ENCODE peak calls at places on chromosome 1, in nine cellular contexts. B is keratinocyte, I is Peyer's patch, V is mesenchymal stem cell, F is aorta, X is fibroblast of lung, U is BE2C, T is tibial artery, E is endodermal cell. K is an unnamed sample.

GRCh38 chr1:43452789-43453441 is 816 bp downstream of the HYI start:
- DNase-seq in B (no peak), I (peak; percentile 47), V (peak; percentile 49), F (no peak), X (peak; percentile 71), U (no peak), T (no peak), E (peak; percentile 88), K (no peak)

GRCh38 chr1:158719664-158720063 is 856 bp downstream of the OR6K3 start:
- DNase-seq in B (no peak), I (no peak), V (no peak), F (no peak), X (no peak), U (no peak), T (no peak), E (no peak), K (no peak)

GRCh38 chr1:18962121-18962721 is 5.7 kb upstream of the IFFO2 start:
- DNase-seq in B (no peak), I (peak; percentile 25), V (no peak), F (peak; percentile 59), X (no peak), U (no peak), T (peak; percentile 70), E (no peak), K (no peak)

GRCh38 chr1:234848972-234849641 is 239.1 kb upstream of the IRF2BP2 start:
- DNase-seq in B (no peak), I (no peak), V (peak; percentile 29), F (no peak), X (peak; percentile 97), U (no peak), T (no peak), E (peak; percentile 44), K (no peak)

GRCh38 chr1:150234647-150235435 is 1.1 kb downstream of the ANP32E start:
- DNase-seq in B (no peak), I (peak; percentile 84), V (peak; percentile 90), F (peak; percentile 93), X (peak; percentile 62), U (peak; percentile 67), T (peak; percentile 94), E (peak; percentile 87), K (peak; percentile 82)

GRCh38 chr1:200527670-200528069 is 92.9 kb downstream of the KIF14 start:
- DNase-seq in B (no peak), I (no peak), V (no peak), F (peak; percentile 5), X (no peak), U (no peak), T (no peak), E (no peak), K (no peak)

GRCh38 chr1:169670836-169671235 is 40.6 kb downstream of the SELL start:
- DNase-seq in B (no peak), I (no peak), V (peak; percentile 35), F (no peak), X (no peak), U (no peak), T (no peak), E (no peak), K (no peak)

GRCh38 chr1:86105533-86105866 is 51.1 kb downstream of the COL24A1 start:
- DNase-seq in B (no peak), I (no peak), V (no peak), F (no peak), X (no peak), U (no peak), T (no peak), E (no peak), K (no peak)

GRCh38 chr1:164660415-164661174 is 101.6 kb downstream of the PBX1 start:
- DNase-seq in B (no peak), I (no peak), V (peak; percentile 69), F (no peak), X (peak; percentile 90), U (no peak), T (no peak), E (no peak), K (no peak)

GRCh38 chr1:965526-966134 is 652 bp upstream of the PLEKHN1 start:
- DNase-seq in B (no peak), I (no peak), V (no peak), F (no peak), X (no peak), U (no peak), T (no peak), E (no peak), K (no peak)

GRCh38 chr1:119871881-119872280 is 24.4 kb downstream of the ADAM30 start:
- DNase-seq in B (no peak), I (no peak), V (no peak), F (no peak), X (peak; percentile 74), U (no peak), T (no peak), E (no peak), K (no peak)

GRCh38 chr1:24191860-24192259 is 4.8 kb upstream of the IFNLR1 start:
- DNase-seq in B (no peak), I (no peak), V (peak; percentile 84), F (no peak), X (peak; percentile 68), U (no peak), T (no peak), E (no peak), K (no peak)

GRCh38 chr1:17606826-17607440 is 67.4 kb downstream of the ARHGEF10L start:
- DNase-seq in B (no peak), I (peak; percentile 79), V (peak; percentile 66), F (peak; percentile 92), X (peak; percentile 35), U (peak; percentile 66), T (peak; percentile 88), E (peak; percentile 94), K (peak; percentile 78)

GRCh38 chr1:19064906-19065450 is 108.5 kb upstream of the IFFO2 start:
- DNase-seq in B (no peak), I (no peak), V (no peak), F (no peak), X (no peak), U (no peak), T (no peak), E (no peak), K (no peak)

GRCh38 chr1:32048440-32048839 is 24.3 kb upstream of the TMEM39B start:
- DNase-seq in B (no peak), I (no peak), V (no peak), F (no peak), X (peak; percentile 25), U (no peak), T (no peak), E (no peak), K (no peak)

GRCh38 chr1:191495040-191495439 is 663.2 kb upstream of the RGS18 start:
- DNase-seq in B (no peak), I (no peak), V (no peak), F (no peak), X (no peak), U (no peak), T (no peak), E (no peak), K (no peak)

GRCh38 chr1:177077734-177078489 is 86.6 kb downstream of the ASTN1 start:
- DNase-seq in B (no peak), I (no peak), V (no peak), F (no peak), X (peak; percentile 61), U (no peak), T (no peak), E (no peak), K (no peak)

GRCh38 chr1:2604156-2604853 is 17.7 kb downstream of the PRXL2B start:
- DNase-seq in B (no peak), I (no peak), V (no peak), F (peak; percentile 57), X (no peak), U (no peak), T (no peak), E (peak; percentile 40), K (no peak)

GRCh38 chr1:2604854-2605753 is 18.5 kb downstream of the PRXL2B start:
- DNase-seq in B (no peak), I (no peak), V (no peak), F (peak; percentile 69), X (no peak), U (no peak), T (peak; percentile 59), E (peak; percentile 37), K (no peak)

GRCh38 chr1:2602311-2602835 is 15.8 kb downstream of the PRXL2B start:
- DNase-seq in B (no peak), I (no peak), V (no peak), F (peak; percentile 45), X (no peak), U (no peak), T (no peak), E (peak; percentile 35), K (no peak)

GRCh38 chr1:2602866-2603520 is 16.4 kb downstream of the PRXL2B start:
- DNase-seq in B (no peak), I (no peak), V (no peak), F (peak; percentile 44), X (no peak), U (no peak), T (no peak), E (peak; percentile 37), K (no peak)

GRCh38 chr1:2603521-2604155 is 17.1 kb downstream of the PRXL2B start:
- DNase-seq in B (no peak), I (no peak), V (no peak), F (peak; percentile 73), X (no peak), U (no peak), T (no peak), E (peak; percentile 26), K (no peak)
- H3K4me1 ChIP-seq in B (no peaks in the 10 kb centered on the region), I (no peaks in the 10 kb centered on the region), V (peaks cover 3% of the 10 kb centered on the region), F (no peaks in the 10 kb centered on the region), X (no peaks in the 10 kb centered on the region), U (no peaks in the 10 kb centered on the region), T (no peaks in the 10 kb centered on the region), E (no peaks in the 10 kb centered on the region), K (peaks cover 21% of the 10 kb centered on the region)

GRCh38 chr1:26476958-26477357 is 4.7 kb downstream of the HMGN2 start:
- DNase-seq in B (no peak), I (no peak), V (no peak), F (no peak), X (no peak), U (no peak), T (no peak), E (no peak), K (no peak)
- H3K27me3 ChIP-seq in B (no peaks in the 10 kb centered on the region), I (no peaks in the 10 kb centered on the region), V (no peaks in the 10 kb centered on the region), F (no peaks in the 10 kb centered on the region), X (no peaks in the 10 kb centered on the region), U (no peaks in the 10 kb centered on the region), T (no peaks in the 10 kb centered on the region), E (no peaks in the 10 kb centered on the region), K (no peaks in the 10 kb centered on the region)

DNA sequence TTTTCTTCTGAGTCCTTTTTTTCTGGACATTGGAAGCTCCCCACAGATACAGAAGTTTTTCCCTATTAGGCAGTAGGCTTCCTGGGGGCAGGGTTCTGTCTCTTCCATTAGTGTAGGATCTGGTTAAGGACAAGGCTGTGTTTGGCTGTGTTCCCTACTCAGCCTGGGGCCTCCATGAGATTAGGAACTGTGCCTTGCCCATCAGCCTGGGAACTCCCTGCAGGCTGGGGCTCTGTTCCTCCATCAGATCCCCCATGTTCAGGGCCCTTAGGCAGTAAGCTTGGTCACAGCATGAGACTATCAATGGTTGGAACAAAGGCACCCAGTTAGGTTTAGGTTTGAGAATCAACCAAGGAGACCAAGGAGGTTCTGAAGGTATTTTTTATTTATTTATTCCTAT is 22.7 kb downstream of the NAV1 start:
- DNase-seq in B (no peak), I (no peak), V (no peak), F (no peak), X (peak; percentile 48), U (no peak), T (no peak), E (no peak), K (no peak)
- H3K4me1 ChIP-seq in B (no peaks in the 10 kb centered on the region), I (no peaks in the 10 kb centered on the region), V (peaks cover 32% of the 10 kb centered on the region), F (no peaks in the 10 kb centered on the region), X (peaks cover 47% of the 10 kb centered on the region), U (peaks cover 21% of the 10 kb centered on the region), T (peaks cover 9% of the 10 kb centered on the region), E (no peaks in the 10 kb centered on the region), K (peaks cover 93% of the 10 kb centered on the region)

GRCh38 chr1:3659093-3659492 is 6.8 kb downstream of the TP73 start:
- DNase-seq in B (no peak), I (peak; percentile 23), V (no peak), F (peak; percentile 51), X (no peak), U (no peak), T (peak; percentile 40), E (no peak), K (no peak)
- H3K27me3 ChIP-seq in B (peaks cover 20% of the 10 kb centered on the region), I (no peaks in the 10 kb centered on the region), V (peaks cover 64% of the 10 kb centered on the region), F (no peaks in the 10 kb centered on the region), X (peaks cover 6% of the 10 kb centered on the region), U (no peaks in the 10 kb centered on the region), T (peaks cover 65% of the 10 kb centered on the region), E (peaks cover 48% of the 10 kb centered on the region), K (peaks cover 2% of the 10 kb centered on the region)